ENCODE peak calls at places on chromosomes 6 and 20, in nine cellular contexts. E, A, U, Q, V, J, K, B and F are unnamed samples.

GRCh38 chr6:44304282-44305199 is 8.6 kb downstream of the AARS2 start:
- DNase-seq in V (peak; percentile 21), U (peak; percentile 12), Q (peak; percentile 30), A (no peak), B (peak; percentile 45), K (no peak), E (peak; percentile 23), J (peak; percentile 5), F (no peak)

GRCh38 chr6:150940951-150941350 is 75.4 kb downstream of the MTHFD1L start:
- DNase-seq in B (no peak), V (no peak), Q (no peak), E (no peak), K (no peak), U (no peak), J (no peak), A (no peak), F (no peak)

GRCh38 chr6:156816505-156816904 is 39.3 kb downstream of the ARID1B start:
- DNase-seq in V (no peak), U (no peak), E (no peak), J (no peak), B (no peak), A (no peak), Q (peak; percentile 35), K (no peak), F (peak; percentile 24)

GRCh38 chr6:54722328-54722727 is 124.2 kb upstream of the FAM83B start:
- DNase-seq in A (no peak), Q (no peak), E (no peak), J (no peak), B (no peak), V (no peak), U (no peak), K (no peak), F (no peak)

GRCh38 chr20:48041078-48041780 is 255.9 kb upstream of the SULF2 start:
- DNase-seq in J (no peak), A (no peak), Q (no peak), B (no peak), V (no peak), U (no peak), K (no peak), E (no peak), F (no peak)

GRCh38 chr6:110628330-110628729 is 151.9 kb upstream of the SLC22A16 start:
- DNase-seq in K (no peak), V (no peak), U (no peak), B (no peak), J (peak; percentile 76), E (no peak), A (no peak), Q (no peak), F (no peak)

GRCh38 chr20:54506643-54507042 is 31.2 kb downstream of the DOK5 start:
- DNase-seq in U (no peak), A (no peak), J (no peak), B (no peak), K (no peak), Q (no peak), V (no peak), E (no peak), F (no peak)

GRCh38 chr6:112289039-112289566 is 34.7 kb upstream of the LAMA4 start:
- DNase-seq in U (no peak), K (peak; percentile 18), A (no peak), B (no peak), J (no peak), E (peak; percentile 31), V (no peak), Q (peak; percentile 72), F (peak; percentile 71)

GRCh38 chr6:134041093-134041492 is 11.3 kb downstream of the SLC2A12 start:
- DNase-seq in A (no peak), Q (no peak), J (peak; percentile 47), U (no peak), K (no peak), B (no peak), E (no peak), V (no peak), F (no peak)

GRCh38 chr6:128199461-128199860 is 298.6 kb upstream of the THEMIS start:
- DNase-seq in V (no peak), U (no peak), B (no peak), E (no peak), K (no peak), A (no peak), Q (no peak), J (no peak), F (no peak)

GRCh38 chr20:51784299-51784698 is 16.1 kb upstream of the ATP9A start:
- DNase-seq in Q (no peak), A (no peak), E (no peak), J (no peak), V (no peak), U (no peak), K (no peak), B (no peak), F (no peak)

GRCh38 chr20:25054995-25055629 is 2.8 kb downstream of the ACSS1 start:
- DNase-seq in K (no peak), Q (no peak), U (no peak), B (no peak), J (peak; percentile 22), V (no peak), E (peak; percentile 5), A (no peak), F (no peak)

GRCh38 chr20:32681175-32682084 is 7.7 kb upstream of the C20orf203 start:
- DNase-seq in A (peak; percentile 66), E (no peak), K (no peak), B (peak; percentile 6), Q (no peak), J (no peak), U (no peak), V (no peak), F (no peak)